ENCODE peak calls at places on chromosomes 3 and 15, in nine cellular contexts. P is activated CD4-positive, alpha-beta T cell treated with anti-CD3 and anti-CD28 coated beads, Interleukin-2, amount 10 ng/mL, durations not matched to agents 7 days and 5 days; Y is AG09309; A is MV-4-11; B is HT1080; E is omental fat pad; I is posterior cingulate gyrus; K is mesendoderm; H is neural crest cell. M is an unnamed sample.

GRCh38 chr15:59570364-59570763 is 41.2 kb upstream of the GCNT3 start:
- DNase-seq in P (no peak), Y (no peak), A (no peak), B (no peak), E (no peak), I (no peak), K (no peak), H (no peak), M (no peak)

GRCh38 chr3:119380697-119381096 is 82.7 kb downstream of the TMEM39A start:
- DNase-seq in P (no peak), Y (no peak), A (no peak), B (no peak), E (no peak), I (no peak), K (no peak), H (no peak), M (no peak)

GRCh38 chr3:14538451-14539088 is 1.6 kb downstream of the GRIP2 start:
- DNase-seq in P (no peak), Y (no peak), A (no peak), B (no peak), E (no peak), I (no peak), K (no peak), H (no peak), M (no peak)

GRCh38 chr15:75148293-75148692 is 53.4 kb upstream of the C15orf39 start:
- DNase-seq in P (no peak), Y (no peak), A (peak; percentile 27), B (no peak), E (no peak), I (no peak), K (peak; percentile 46), H (no peak), M (no peak)

GRCh38 chr15:40308844-40309189 is 1.1 kb upstream of the PLCB2 start:
- DNase-seq in P (peak; percentile 25), Y (no peak), A (peak; percentile 88), B (no peak), E (no peak), I (no peak), K (peak; percentile 60), H (no peak), M (no peak)

GRCh38 chr3:49027634-49028033 is 1.6 kb downstream of the IMPDH2 start:
- DNase-seq in P (no peak), Y (no peak), A (no peak), B (no peak), E (no peak), I (no peak), K (no peak), H (no peak), M (no peak)

GRCh38 chr3:14216257-14217048 is 37.8 kb downstream of the LSM3 start:
- DNase-seq in P (no peak), Y (no peak), A (no peak), B (peak; percentile 39), E (no peak), I (no peak), K (peak; percentile 99), H (peak; percentile 25), M (no peak)

GRCh38 chr3:122928396-122929187 is 99.0 kb downstream of the SEMA5B start:
- DNase-seq in P (no peak), Y (no peak), A (no peak), B (no peak), E (no peak), I (no peak), K (no peak), H (no peak), M (no peak)

GRCh38 chr3:141894524-141895176 is 18.2 kb downstream of the ATP1B3 start:
- DNase-seq in P (no peak), Y (peak; percentile 74), A (peak; percentile 58), B (peak; percentile 84), E (no peak), I (no peak), K (no peak), H (no peak), M (no peak)

GRCh38 chr15:96274698-96275097 is 55.8 kb upstream of the NR2F2 start:
- DNase-seq in P (no peak), Y (no peak), A (no peak), B (peak; percentile 57), E (no peak), I (no peak), K (no peak), H (no peak), M (no peak)

GRCh38 chr3:45646051-45646585 is 43.1 kb upstream of the SACM1L start:
- DNase-seq in P (no peak), Y (no peak), A (peak; percentile 95), B (no peak), E (no peak), I (no peak), K (no peak), H (no peak), M (no peak)

GRCh38 chr3:35383216-35383615 is 256.1 kb upstream of the ARPP21 start:
- DNase-seq in P (no peak), Y (no peak), A (no peak), B (peak; percentile 17), E (no peak), I (no peak), K (no peak), H (no peak), M (no peak)

GRCh38 chr15:83582386-83582785 is 71.5 kb upstream of the ADAMTSL3 start:
- DNase-seq in P (no peak), Y (no peak), A (no peak), B (no peak), E (no peak), I (no peak), K (no peak), H (no peak), M (no peak)

GRCh38 chr15:67068724-67069400 is 3.5 kb downstream of the SMAD3 start:
- DNase-seq in P (peak; percentile 43), Y (no peak), A (peak; percentile 49), B (no peak), E (no peak), I (no peak), K (no peak), H (no peak), M (no peak)